ENCODE peak calls at places on chromosomes 6 and 20, in eight cellular contexts. One of them, this sample, is unnamed.

GRCh38 chr6:4914412-4915159 is 89.3 kb downstream of the RPP40 start:
- DNase-seq in heart right ventricle: no peak
- DNase-seq in HCT116: no peak
- DNase-seq in A549: no peak
- DNase-seq in DND-41: no peak
- DNase-seq in progenitor cell of endocrine pancreas: no peak
- DNase-seq in ascending aorta: no peak
- DNase-seq in fibroblast of lung: peak; percentile 64
- DNase-seq in this sample: no peak

GRCh38 chr20:11703119-11703518 is 214.6 kb upstream of the BTBD3 start:
- DNase-seq in heart right ventricle: no peak
- DNase-seq in HCT116: no peak
- DNase-seq in A549: no peak
- DNase-seq in DND-41: no peak
- DNase-seq in progenitor cell of endocrine pancreas: no peak
- DNase-seq in ascending aorta: no peak
- DNase-seq in fibroblast of lung: no peak
- DNase-seq in this sample: no peak

GRCh38 chr20:44959082-44959895 is 908 bp downstream of the TOMM34 start:
- DNase-seq in heart right ventricle: no peak
- DNase-seq in HCT116: no peak
- DNase-seq in A549: peak; percentile 51
- DNase-seq in DND-41: peak; percentile 55
- DNase-seq in progenitor cell of endocrine pancreas: no peak
- DNase-seq in ascending aorta: peak; percentile 75
- DNase-seq in fibroblast of lung: peak; percentile 79
- DNase-seq in this sample: peak; percentile 36

GRCh38 chr6:91149914-91150674 is 563.2 kb upstream of the MAP3K7 start:
- DNase-seq in heart right ventricle: no peak
- DNase-seq in HCT116: no peak
- DNase-seq in A549: no peak
- DNase-seq in DND-41: no peak
- DNase-seq in progenitor cell of endocrine pancreas: no peak
- DNase-seq in ascending aorta: no peak
- DNase-seq in fibroblast of lung: peak; percentile 83
- DNase-seq in this sample: no peak

GRCh38 chr20:58059145-58059544 is 169.3 kb downstream of the ANKRD60 start:
- DNase-seq in heart right ventricle: no peak
- DNase-seq in HCT116: no peak
- DNase-seq in A549: no peak
- DNase-seq in DND-41: no peak
- DNase-seq in progenitor cell of endocrine pancreas: no peak
- DNase-seq in ascending aorta: peak; percentile 28
- DNase-seq in fibroblast of lung: no peak
- DNase-seq in this sample: no peak

GRCh38 chr20:12847862-12848261 is 160.9 kb upstream of the SPTLC3 start:
- DNase-seq in heart right ventricle: no peak
- DNase-seq in HCT116: no peak
- DNase-seq in A549: no peak
- DNase-seq in DND-41: no peak
- DNase-seq in progenitor cell of endocrine pancreas: no peak
- DNase-seq in ascending aorta: no peak
- DNase-seq in fibroblast of lung: no peak
- DNase-seq in this sample: no peak

GRCh38 chr6:47334334-47334733 is 24.6 kb upstream of the TNFRSF21 start:
- DNase-seq in heart right ventricle: no peak
- DNase-seq in HCT116: no peak
- DNase-seq in A549: no peak
- DNase-seq in DND-41: no peak
- DNase-seq in progenitor cell of endocrine pancreas: no peak
- DNase-seq in ascending aorta: no peak
- DNase-seq in fibroblast of lung: no peak
- DNase-seq in this sample: no peak

GRCh38 chr20:2751868-2752630 is 48.4 kb downstream of the CPXM1 start:
- DNase-seq in heart right ventricle: peak; percentile 45
- DNase-seq in HCT116: no peak
- DNase-seq in A549: peak; percentile 42
- DNase-seq in DND-41: no peak
- DNase-seq in progenitor cell of endocrine pancreas: no peak
- DNase-seq in ascending aorta: peak; percentile 63
- DNase-seq in fibroblast of lung: no peak
- DNase-seq in this sample: peak; percentile 31

GRCh38 chr6:137802408-137803182 is 64.5 kb upstream of the TNFAIP3 start:
- DNase-seq in heart right ventricle: no peak
- DNase-seq in HCT116: no peak
- DNase-seq in A549: no peak
- DNase-seq in DND-41: no peak
- DNase-seq in progenitor cell of endocrine pancreas: no peak
- DNase-seq in ascending aorta: no peak
- DNase-seq in fibroblast of lung: no peak
- DNase-seq in this sample: no peak

GRCh38 chr6:144816936-144817335 is 531.8 kb downstream of the UTRN start:
- DNase-seq in heart right ventricle: no peak
- DNase-seq in HCT116: no peak
- DNase-seq in A549: no peak
- DNase-seq in DND-41: no peak
- DNase-seq in progenitor cell of endocrine pancreas: no peak
- DNase-seq in ascending aorta: no peak
- DNase-seq in fibroblast of lung: no peak
- DNase-seq in this sample: no peak

GRCh38 chr6:134195164-134195906 is 122.6 kb downstream of the SGK1 start:
- DNase-seq in heart right ventricle: no peak
- DNase-seq in HCT116: no peak
- DNase-seq in A549: no peak
- DNase-seq in DND-41: no peak
- DNase-seq in progenitor cell of endocrine pancreas: no peak
- DNase-seq in ascending aorta: no peak
- DNase-seq in fibroblast of lung: peak; percentile 69
- DNase-seq in this sample: no peak

GRCh38 chr6:158460602-158461092 is 99.2 kb upstream of the TMEM181 start:
- DNase-seq in heart right ventricle: no peak
- DNase-seq in HCT116: no peak
- DNase-seq in A549: no peak
- DNase-seq in DND-41: no peak
- DNase-seq in progenitor cell of endocrine pancreas: no peak
- DNase-seq in ascending aorta: no peak
- DNase-seq in fibroblast of lung: peak; percentile 77
- DNase-seq in this sample: no peak

GRCh38 chr6:32047855-32048766 is 9.9 kb downstream of the CYP21A2 start:
- DNase-seq in heart right ventricle: peak; percentile 77
- DNase-seq in HCT116: peak; percentile 34
- DNase-seq in A549: peak; percentile 48
- DNase-seq in DND-41: peak; percentile 58
- DNase-seq in progenitor cell of endocrine pancreas: peak; percentile 68
- DNase-seq in ascending aorta: peak; percentile 87
- DNase-seq in fibroblast of lung: no peak
- DNase-seq in this sample: peak; percentile 93

GRCh38 chr6:124197148-124197547 is 393.5 kb downstream of the NKAIN2 start:
- DNase-seq in heart right ventricle: no peak
- DNase-seq in HCT116: no peak
- DNase-seq in A549: no peak
- DNase-seq in DND-41: no peak
- DNase-seq in progenitor cell of endocrine pancreas: no peak
- DNase-seq in ascending aorta: no peak
- DNase-seq in fibroblast of lung: no peak
- DNase-seq in this sample: no peak
- TF ChIP-seq CTCF in heart right ventricle: no peak
- TF ChIP-seq CTCF in HCT116: no peak
- TF ChIP-seq CTCF in A549: no peak
- TF ChIP-seq CTCF in DND-41: no peak
- TF ChIP-seq CTCF in progenitor cell of endocrine pancreas: no peak
- TF ChIP-seq CTCF in ascending aorta: no peak
- TF ChIP-seq CTCF in fibroblast of lung: no peak
- TF ChIP-seq CTCF in this sample: no peak

DNA sequence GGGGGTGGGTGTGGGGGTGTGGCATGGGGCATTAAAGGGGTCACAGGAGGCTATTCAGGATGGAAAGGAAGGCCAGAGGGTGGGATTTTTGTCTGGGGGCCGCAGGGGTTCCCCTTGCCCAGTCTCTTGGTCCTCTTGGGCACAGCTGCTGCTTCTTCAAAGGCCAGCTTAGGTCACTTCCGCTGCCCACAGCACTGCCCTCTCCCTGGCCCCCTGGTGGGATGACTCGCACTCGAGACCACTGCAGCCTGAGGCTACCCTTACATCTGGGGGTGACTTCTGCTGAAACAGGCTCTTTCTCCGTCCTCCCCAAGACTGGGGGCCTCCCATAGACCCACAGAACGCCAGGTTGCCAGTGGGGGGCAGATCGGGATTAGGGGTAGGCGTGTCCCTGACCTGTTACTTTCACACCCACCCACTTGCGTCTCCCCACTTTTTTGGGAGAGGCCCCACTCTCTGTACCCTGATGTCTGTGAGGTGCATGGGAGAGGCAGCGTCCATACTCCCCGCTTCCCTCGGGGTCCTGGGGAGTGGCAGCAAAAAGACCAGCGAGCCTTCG is 1.3 kb downstream of the LKAAEAR1 start:
- DNase-seq in heart right ventricle: no peak
- DNase-seq in HCT116: no peak
- DNase-seq in A549: no peak
- DNase-seq in DND-41: no peak
- DNase-seq in progenitor cell of endocrine pancreas: no peak
- DNase-seq in ascending aorta: no peak
- DNase-seq in fibroblast of lung: no peak
- DNase-seq in this sample: no peak
- TF ChIP-seq CTCF in heart right ventricle: no peak
- TF ChIP-seq CTCF in HCT116: no peak
- TF ChIP-seq CTCF in A549: no peak
- TF ChIP-seq CTCF in DND-41: no peak
- TF ChIP-seq CTCF in progenitor cell of endocrine pancreas: no peak
- TF ChIP-seq CTCF in ascending aorta: no peak
- TF ChIP-seq CTCF in fibroblast of lung: no peak
- TF ChIP-seq CTCF in this sample: no peak

GRCh38 chr6:13452346-13453171 is 34.8 kb downstream of the GFOD1 start:
- DNase-seq in heart right ventricle: no peak
- DNase-seq in HCT116: no peak
- DNase-seq in A549: no peak
- DNase-seq in DND-41: no peak
- DNase-seq in progenitor cell of endocrine pancreas: no peak
- DNase-seq in ascending aorta: peak; percentile 46
- DNase-seq in fibroblast of lung: no peak
- DNase-seq in this sample: no peak

GRCh38 chr6:13453172-13453552 is 34.2 kb downstream of the GFOD1 start:
- DNase-seq in heart right ventricle: no peak
- DNase-seq in HCT116: no peak
- DNase-seq in A549: no peak
- DNase-seq in DND-41: no peak
- DNase-seq in progenitor cell of endocrine pancreas: no peak
- DNase-seq in ascending aorta: no peak
- DNase-seq in fibroblast of lung: no peak
- DNase-seq in this sample: no peak

GRCh38 chr6:13453771-13454251 is 33.6 kb downstream of the GFOD1 start:
- DNase-seq in heart right ventricle: no peak
- DNase-seq in HCT116: peak; percentile 80
- DNase-seq in A549: peak; percentile 46
- DNase-seq in DND-41: no peak
- DNase-seq in progenitor cell of endocrine pancreas: no peak
- DNase-seq in ascending aorta: peak; percentile 58
- DNase-seq in fibroblast of lung: peak; percentile 66
- DNase-seq in this sample: peak; percentile 52

GRCh38 chr6:13455604-13456003 is 31.8 kb downstream of the GFOD1 start:
- DNase-seq in heart right ventricle: no peak
- DNase-seq in HCT116: no peak
- DNase-seq in A549: no peak
- DNase-seq in DND-41: no peak
- DNase-seq in progenitor cell of endocrine pancreas: no peak
- DNase-seq in ascending aorta: peak; percentile 59
- DNase-seq in fibroblast of lung: no peak
- DNase-seq in this sample: no peak

DNA sequence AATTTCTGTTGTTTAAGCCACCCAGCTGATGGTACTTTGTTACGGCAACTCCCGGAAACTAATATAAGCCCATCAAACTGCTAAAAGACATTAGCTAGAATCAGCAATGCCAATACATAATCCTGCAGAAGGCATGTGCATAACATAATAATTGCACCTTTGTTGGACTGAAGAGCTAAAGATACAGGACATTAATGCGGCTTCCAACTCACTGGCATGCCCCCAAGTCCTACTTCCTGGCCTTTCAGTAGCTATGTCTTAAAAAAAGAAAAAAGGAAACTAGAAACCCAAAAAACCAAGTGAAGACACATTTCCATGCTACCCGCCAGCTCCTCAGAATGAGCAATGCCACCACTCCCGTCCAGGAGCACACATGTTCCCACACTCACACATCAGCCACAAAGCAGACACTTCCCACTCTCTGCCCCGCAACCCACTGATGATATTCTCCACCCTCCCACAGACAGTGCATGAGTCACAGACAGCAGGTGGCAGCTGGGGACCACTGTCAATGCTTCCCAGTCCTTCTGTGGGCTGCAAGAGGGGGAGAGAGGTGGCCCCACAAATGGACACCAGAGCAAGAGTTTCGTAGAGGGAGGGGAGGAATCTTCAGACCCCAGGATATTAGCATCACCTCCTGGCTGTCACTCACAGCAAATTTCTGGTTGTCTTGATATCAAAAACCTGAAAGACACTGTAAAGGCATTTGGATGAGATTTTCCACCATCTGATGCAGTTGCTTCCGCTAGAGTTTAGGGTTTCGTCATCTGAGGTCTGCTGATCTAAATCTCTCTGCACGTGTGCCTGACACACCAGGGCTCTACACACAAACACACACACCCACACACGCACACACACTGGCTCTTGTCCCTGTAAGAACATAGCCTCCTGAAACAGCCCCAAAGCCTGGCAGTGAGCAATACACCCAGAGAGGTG is 32.8 kb downstream of the GFOD1 start:
- DNase-seq in heart right ventricle: no peak
- DNase-seq in HCT116: no peak
- DNase-seq in A549: no peak
- DNase-seq in DND-41: peak; percentile 65
- DNase-seq in progenitor cell of endocrine pancreas: no peak
- DNase-seq in ascending aorta: peak; percentile 77
- DNase-seq in fibroblast of lung: peak; percentile 73
- DNase-seq in this sample: no peak
- TF ChIP-seq CTCF in heart right ventricle: peak; percentile 52
- TF ChIP-seq CTCF in HCT116: no peak
- TF ChIP-seq CTCF in A549: no peak
- TF ChIP-seq CTCF in DND-41: peak; percentile 50
- TF ChIP-seq CTCF in progenitor cell of endocrine pancreas: no peak
- TF ChIP-seq CTCF in ascending aorta: no peak
- TF ChIP-seq CTCF in fibroblast of lung: no peak
- TF ChIP-seq CTCF in this sample: no peak

DNA sequence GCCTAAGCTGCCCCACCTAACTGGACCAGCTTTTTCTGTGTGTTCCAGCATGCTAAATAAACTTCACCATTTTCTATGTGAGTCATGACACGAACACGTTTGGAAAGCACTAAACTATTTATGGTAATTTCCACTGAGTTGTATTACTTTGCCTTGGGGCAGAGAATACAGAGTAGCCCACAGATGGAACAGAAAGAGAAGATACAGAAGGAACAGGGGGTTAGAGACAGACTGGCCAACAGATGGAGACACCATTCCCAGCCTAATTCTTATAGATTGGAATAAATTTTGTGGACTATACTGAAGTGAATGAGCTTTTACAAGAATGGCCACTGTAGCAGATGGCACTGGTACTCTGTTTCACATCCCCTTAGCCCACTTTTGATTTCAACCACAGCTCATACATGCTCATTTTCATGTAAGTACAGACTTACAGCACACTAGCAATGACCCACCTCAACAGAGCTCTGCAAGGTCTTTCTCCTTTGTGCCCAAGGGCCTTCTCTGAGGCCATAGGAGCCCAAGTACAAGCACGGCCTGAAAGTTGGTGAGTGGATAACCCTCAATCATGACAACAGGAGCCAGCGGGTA is 13.1 kb upstream of the NT5DC1 start:
- DNase-seq in heart right ventricle: no peak
- DNase-seq in HCT116: no peak
- DNase-seq in A549: no peak
- DNase-seq in DND-41: no peak
- DNase-seq in progenitor cell of endocrine pancreas: no peak
- DNase-seq in ascending aorta: no peak
- DNase-seq in fibroblast of lung: peak; percentile 72
- DNase-seq in this sample: no peak
- TF ChIP-seq CTCF in heart right ventricle: no peak
- TF ChIP-seq CTCF in HCT116: no peak
- TF ChIP-seq CTCF in A549: no peak
- TF ChIP-seq CTCF in DND-41: no peak
- TF ChIP-seq CTCF in progenitor cell of endocrine pancreas: no peak
- TF ChIP-seq CTCF in ascending aorta: no peak
- TF ChIP-seq CTCF in fibroblast of lung: no peak
- TF ChIP-seq CTCF in this sample: no peak